ENCODE peak calls at places on chromosomes 13 and 19, in eight cellular contexts. T is activated T-cell treated with anti-CD3 and anti-CD28 coated beads, Interleukin-2, amount 50 U/mL, for 1 hour; G is left colon; B is Caco-2; O is activated naive CD4-positive, alpha-beta T cell treated with anti-CD3 and anti-CD28 coated beads for 36 hours; W is EL; S is iPS-NIHi11; U is GM12865. N is an unnamed sample.

GRCh38 chr13:94583926-94584325 is 12.0 kb downstream of the TGDS start:
- DNase-seq in T (no peak), G (no peak), B (no peak), O (no peak), W (no peak), S (no peak), U (no peak), N (no peak)

GRCh38 chr19:50203281-50204080 is at the start of gene MYH14:
- DNase-seq in T (no peak), G (peak), B (peak), O (no peak), W (no peak), S (peak), U (no peak), N (peak)

GRCh38 chr19:47110521-47111080 is 3.0 kb downstream of the ZC3H4 start:
- DNase-seq in T (peak), G (peak), B (no peak), O (peak), W (no peak), S (no peak), U (peak), N (peak)

GRCh38 chr13:45361596-45362206 is 20.7 kb upstream of the TPT1 start:
- DNase-seq in T (no peak), G (no peak), B (no peak), O (no peak), W (peak), S (no peak), U (no peak), N (no peak)

GRCh38 chr19:3544742-3545668 is 6.0 kb downstream of the TEKTIP1 start:
- DNase-seq in T (peak), G (peak), B (peak), O (peak), W (peak), S (peak), U (peak), N (peak)

GRCh38 chr19:40778865-40779284 is 828 bp downstream of the RAB4B start:
- DNase-seq in T (no peak), G (no peak), B (no peak), O (no peak), W (no peak), S (no peak), U (no peak), N (no peak)

GRCh38 chr19:35135389-35135909 is 590 bp upstream of the LGI4 start:
- DNase-seq in T (peak), G (peak), B (peak), O (peak), W (peak), S (peak), U (peak), N (peak)

GRCh38 chr13:110553417-110553816 is 8.1 kb downstream of the RAB20 start:
- DNase-seq in T (no peak), G (no peak), B (no peak), O (no peak), W (no peak), S (no peak), U (no peak), N (no peak)

GRCh38 chr13:43676320-43676719 is 110.5 kb downstream of the ENOX1 start:
- DNase-seq in T (no peak), G (no peak), B (no peak), O (no peak), W (no peak), S (no peak), U (peak), N (no peak)